ENCODE peak calls at places on chromosome 6, in six cellular contexts. S is stomach, H is GM12865, W is cardiac muscle cell, X is neural progenitor cell, Y is Panc1. Z is an unnamed sample.

GRCh38 chr6:4320860-4321259 is 185.5 kb upstream of the ECI2 start:
- DNase-seq in S (no peak), H (no peak), W (peak), X (no peak), Y (peak), Z (peak)

GRCh38 chr6:105560611-105561066 is 157.8 kb upstream of the PREP start:
- DNase-seq in S (no peak), H (peak), W (no peak), X (no peak), Y (no peak), Z (peak)

GRCh38 chr6:5866547-5867051 is 140.1 kb downstream of the NRN1 start:
- DNase-seq in S (no peak), H (no peak), W (peak), X (no peak), Y (peak), Z (peak)

GRCh38 chr6:125094563-125094962 is 59.0 kb upstream of the TPD52L1 start:
- DNase-seq in S (no peak), H (no peak), W (peak), X (no peak), Y (no peak), Z (peak)

GRCh38 chr6:11263185-11263817 is 30.8 kb upstream of the NEDD9 start:
- DNase-seq in S (peak), H (no peak), W (peak), X (peak), Y (peak), Z (peak)

GRCh38 chr6:686528-686927 is 6.4 kb downstream of the EXOC2 start:
- DNase-seq in S (no peak), H (no peak), W (peak), X (peak), Y (no peak), Z (no peak)

GRCh38 chr6:10412165-10412947 is 2.5 kb downstream of the TFAP2A start:
- DNase-seq in S (no peak), H (peak), W (peak), X (peak), Y (no peak), Z (peak)

GRCh38 chr6:41678511-41679084 is 40.3 kb downstream of the MDFI start:
- DNase-seq in S (no peak), H (no peak), W (no peak), X (no peak), Y (no peak), Z (no peak)

GRCh38 chr6:53825514-53826321 is 30.9 kb downstream of the LRRC1 start:
- DNase-seq in S (no peak), H (no peak), W (no peak), X (no peak), Y (no peak), Z (no peak)

GRCh38 chr6:96853083-96853482 is 15.8 kb upstream of the GPR63 start:
- DNase-seq in S (no peak), H (peak), W (no peak), X (no peak), Y (no peak), Z (no peak)

GRCh38 chr6:82712826-82713225 is 349.2 kb downstream of the TPBG start:
- DNase-seq in S (no peak), H (peak), W (peak), X (no peak), Y (no peak), Z (peak)

GRCh38 chr6:32047084-32047478 is 8.9 kb downstream of the CYP21A2 start:
- DNase-seq in S (no peak), H (no peak), W (peak), X (no peak), Y (no peak), Z (peak)

GRCh38 chr6:170111141-170111664 is 179.7 kb downstream of the DLL1 start:
- DNase-seq in S (no peak), H (no peak), W (no peak), X (no peak), Y (no peak), Z (no peak)

GRCh38 chr6:41836660-41837052 is 49.2 kb downstream of the TOMM6 start:
- DNase-seq in S (no peak), H (no peak), W (no peak), X (no peak), Y (no peak), Z (no peak)

GRCh38 chr6:36312854-36313627 is 23.6 kb downstream of the BNIP5 start:
- DNase-seq in S (no peak), H (peak), W (peak), X (no peak), Y (no peak), Z (no peak)

GRCh38 chr6:105810105-105810921 is 275.8 kb upstream of the PRDM1 start:
- DNase-seq in S (no peak), H (peak), W (peak), X (no peak), Y (no peak), Z (peak)

GRCh38 chr6:169326067-169326799 is 72.6 kb upstream of the THBS2 start:
- DNase-seq in S (no peak), H (no peak), W (peak), X (peak), Y (peak), Z (peak)

GRCh38 chr6:111477481-111477938 is 5.5 kb downstream of the REV3L start:
- DNase-seq in S (no peak), H (peak), W (no peak), X (no peak), Y (no peak), Z (no peak)

GRCh38 chr6:111478749-111479148 is 4.3 kb downstream of the REV3L start:
- DNase-seq in S (no peak), H (peak), W (peak), X (peak), Y (peak), Z (peak)

GRCh38 chr6:111480988-111481830 is 1.8 kb downstream of the REV3L start:
- DNase-seq in S (no peak), H (no peak), W (no peak), X (no peak), Y (no peak), Z (no peak)

GRCh38 chr6:111474771-111475170 is 8.2 kb downstream of the REV3L start:
- DNase-seq in S (no peak), H (no peak), W (no peak), X (no peak), Y (no peak), Z (no peak)

DNA sequence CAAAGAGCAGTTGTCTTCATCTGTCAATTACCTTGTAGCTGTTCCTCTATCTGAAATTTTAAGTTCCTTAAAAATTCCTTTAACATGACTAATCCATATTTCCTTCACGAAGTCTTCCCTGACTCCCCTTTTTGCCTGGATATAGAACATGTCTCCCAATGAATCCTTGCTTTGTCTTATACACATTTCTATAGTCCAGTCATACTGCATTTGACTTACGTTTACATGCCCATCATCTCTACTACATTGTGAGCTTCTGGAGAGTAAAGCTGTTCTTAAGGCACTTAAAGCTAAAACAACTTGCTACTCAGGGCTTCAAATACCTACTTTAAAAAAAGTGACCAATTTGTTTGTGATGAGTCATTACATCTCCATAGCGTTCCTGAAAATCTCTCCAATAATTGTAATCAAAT is 4.9 kb downstream of the REV3L start:
- DNase-seq in S (no peak), H (no peak), W (peak), X (no peak), Y (no peak), Z (peak)
- H3K4me3 ChIP-seq in S (no peak), H (no peak), W (no peak), X (no peak), Y (no peak), Z (no peak)

GRCh38 chr6:91428953-91429560 is 842.2 kb upstream of the MAP3K7 start:
- DNase-seq in S (no peak), H (no peak), W (no peak), X (no peak), Y (no peak), Z (no peak)
- TF ChIP-seq CTCF in S (no peak), H (no peak), W (no peak), X (peak), Y (no peak), Z (no peak)

DNA sequence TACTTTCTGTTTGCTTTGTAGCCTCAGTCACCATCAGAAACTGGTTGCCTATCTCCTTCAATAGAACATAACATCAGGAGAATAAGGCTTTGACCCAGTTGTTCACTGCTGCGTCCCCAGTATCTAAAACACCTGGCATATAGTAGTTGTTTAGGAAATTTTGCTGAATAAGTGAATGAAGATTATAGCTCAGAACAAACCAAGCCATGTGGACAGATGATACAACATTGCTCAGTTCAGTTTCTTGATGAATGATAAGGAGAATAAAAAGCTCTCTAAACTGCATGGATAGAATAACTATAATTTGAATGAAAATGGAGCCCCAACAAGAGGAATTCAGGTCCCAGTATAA is 5.2 kb upstream of the SERPINB1 start:
- DNase-seq in S (no peak), H (no peak), W (no peak), X (no peak), Y (no peak), Z (no peak)
- H3K4me3 ChIP-seq in S (no peak), H (no peak), W (no peak), X (no peak), Y (no peak), Z (peak)

DNA sequence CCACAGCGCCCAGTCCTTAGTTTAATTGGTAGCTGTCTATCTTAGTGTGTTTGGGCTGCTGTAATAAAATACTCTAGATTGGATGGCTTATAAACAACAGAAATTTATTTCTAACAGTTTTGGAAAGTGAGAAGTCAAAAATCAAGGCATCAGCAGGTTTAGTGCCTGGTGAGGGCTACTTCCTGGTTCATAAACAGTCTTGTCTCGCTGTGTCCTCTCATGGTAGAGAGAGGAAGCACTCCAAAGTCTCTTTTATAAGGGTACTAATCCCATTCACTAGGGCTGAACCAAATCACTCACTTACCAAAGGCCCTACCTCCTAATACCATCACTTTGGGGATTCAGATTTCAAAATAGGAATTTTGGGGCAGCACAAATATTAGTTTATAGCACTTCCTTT is 336.9 kb upstream of the RSPO3 start:
- DNase-seq in S (no peak), H (no peak), W (no peak), X (peak), Y (no peak), Z (no peak)
- TF ChIP-seq CTCF in S (no peak), H (no peak), W (no peak), X (no peak), Y (no peak), Z (no peak)

GRCh38 chr6:167680605-167681149 is 146.0 kb upstream of the AFDN start:
- DNase-seq in S (no peak), H (no peak), W (no peak), X (no peak), Y (no peak), Z (no peak)

GRCh38 chr6:167677422-167677789 is 149.3 kb upstream of the AFDN start:
- DNase-seq in S (no peak), H (no peak), W (no peak), X (no peak), Y (no peak), Z (no peak)

GRCh38 chr6:167678102-167679101 is 148.3 kb upstream of the AFDN start:
- DNase-seq in S (peak), H (no peak), W (peak), X (peak), Y (no peak), Z (peak)

GRCh38 chr6:167679791-167680604 is 146.7 kb upstream of the AFDN start:
- DNase-seq in S (no peak), H (no peak), W (no peak), X (peak), Y (no peak), Z (no peak)

DNA sequence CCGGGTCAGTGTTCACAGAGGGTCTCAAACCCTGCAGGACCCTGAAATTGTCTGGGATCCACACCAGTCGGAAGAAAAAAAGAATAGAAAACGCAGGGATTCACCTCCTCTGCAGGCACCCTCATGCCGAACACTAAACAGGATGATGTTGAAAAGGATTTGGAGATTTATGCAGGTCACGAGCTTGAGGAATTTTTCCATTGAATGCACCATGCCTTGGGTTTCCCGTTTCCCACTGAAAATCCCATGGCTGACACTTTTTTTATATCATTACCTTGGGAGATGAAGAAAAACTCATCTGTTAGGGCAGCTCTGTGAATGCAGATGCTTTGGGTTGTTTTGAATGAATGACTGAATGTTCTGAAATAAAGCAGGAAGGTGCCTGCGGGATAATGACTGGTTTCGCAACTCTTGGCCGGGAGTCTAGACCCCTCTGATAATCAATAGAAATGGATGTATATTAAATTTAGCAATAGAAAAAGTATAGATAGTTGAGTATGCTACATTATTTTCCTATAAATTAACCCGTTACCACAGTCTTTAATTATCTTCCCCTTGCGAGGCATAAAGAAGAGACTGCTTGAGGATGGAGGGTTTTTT is 147.5 kb upstream of the AFDN start:
- DNase-seq in S (no peak), H (no peak), W (no peak), X (peak), Y (no peak), Z (no peak)
- H3K4me3 ChIP-seq in S (peak), H (no peak), W (peak), X (peak), Y (no peak), Z (no peak)

DNA sequence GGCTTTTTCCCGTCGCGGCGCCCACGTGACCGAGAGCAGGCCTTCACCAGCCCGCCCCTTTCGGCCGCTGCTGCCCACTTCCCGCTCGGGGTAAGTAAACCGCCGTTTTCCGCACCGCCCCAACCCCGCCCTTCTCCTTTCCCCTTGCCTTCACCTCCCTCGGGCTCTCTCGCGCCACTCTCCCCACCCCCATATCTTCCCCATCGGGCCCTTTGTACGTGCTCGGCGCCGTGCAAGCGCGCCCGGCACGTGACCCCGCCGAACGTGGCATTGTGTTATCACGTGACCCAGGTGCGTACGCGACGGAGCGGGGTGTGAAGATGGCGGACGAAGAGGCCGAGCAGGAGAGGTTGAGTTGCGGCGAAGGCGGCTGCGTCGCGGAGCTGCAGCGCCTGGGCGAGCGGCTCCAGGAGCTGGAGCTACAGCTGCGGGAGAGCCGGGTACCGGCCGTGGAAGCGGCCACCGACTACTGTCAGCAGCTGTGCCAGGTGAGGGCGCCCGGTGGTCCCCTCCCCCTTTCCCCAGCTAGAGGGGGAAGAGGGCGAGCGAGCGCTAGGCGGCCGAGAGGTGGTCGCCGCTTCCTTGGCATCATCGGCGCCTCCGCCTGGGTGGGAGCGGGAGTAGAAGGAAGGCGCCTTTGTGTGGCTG is at the start of gene ZNF292:
- DNase-seq in S (peak), H (peak), W (peak), X (peak), Y (peak), Z (peak)
- TF ChIP-seq CTCF in S (no peak), H (no peak), W (no peak), X (peak), Y (no peak), Z (no peak)

GRCh38 chr6:44071670-44072451 is 55.4 kb downstream of the MRPL14 start:
- DNase-seq in S (no peak), H (no peak), W (peak), X (no peak), Y (no peak), Z (peak)

GRCh38 chr6:44072959-44073611 is 54.2 kb downstream of the MRPL14 start:
- DNase-seq in S (peak), H (peak), W (peak), X (peak), Y (no peak), Z (peak)

GRCh38 chr6:44073612-44074382 is 53.5 kb downstream of the MRPL14 start:
- DNase-seq in S (no peak), H (peak), W (no peak), X (no peak), Y (no peak), Z (peak)

GRCh38 chr6:44074383-44075136 is 52.7 kb downstream of the MRPL14 start:
- DNase-seq in S (peak), H (peak), W (peak), X (peak), Y (no peak), Z (peak)

DNA sequence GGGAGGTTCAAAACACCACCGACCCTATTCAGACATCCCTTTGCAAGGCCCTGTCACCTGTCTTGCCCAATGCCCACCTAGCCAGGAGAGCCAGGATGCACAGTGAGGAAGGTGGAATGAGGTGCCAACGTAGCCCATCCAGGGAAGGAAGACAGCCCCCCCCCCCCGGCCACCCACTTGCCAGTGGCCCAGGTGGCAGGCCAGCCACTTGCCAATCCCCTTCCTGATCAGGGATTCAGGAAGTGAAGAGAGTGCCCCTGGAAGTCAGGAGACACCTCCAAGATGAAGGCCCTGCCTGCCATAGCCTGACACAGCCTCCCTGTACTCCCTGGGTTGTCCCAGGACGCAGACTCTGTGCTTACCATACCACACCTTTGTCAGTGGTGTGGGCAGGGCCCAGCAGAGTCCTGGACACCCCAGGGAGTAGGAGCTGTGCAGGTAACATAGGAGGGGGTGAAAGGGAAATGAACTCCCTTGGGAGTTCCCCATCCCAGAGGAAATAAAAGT is 54.7 kb downstream of the MRPL14 start:
- DNase-seq in S (peak), H (no peak), W (no peak), X (no peak), Y (no peak), Z (no peak)
- H3K4me3 ChIP-seq in S (peak), H (peak), W (no peak), X (peak), Y (peak), Z (peak)

DNA sequence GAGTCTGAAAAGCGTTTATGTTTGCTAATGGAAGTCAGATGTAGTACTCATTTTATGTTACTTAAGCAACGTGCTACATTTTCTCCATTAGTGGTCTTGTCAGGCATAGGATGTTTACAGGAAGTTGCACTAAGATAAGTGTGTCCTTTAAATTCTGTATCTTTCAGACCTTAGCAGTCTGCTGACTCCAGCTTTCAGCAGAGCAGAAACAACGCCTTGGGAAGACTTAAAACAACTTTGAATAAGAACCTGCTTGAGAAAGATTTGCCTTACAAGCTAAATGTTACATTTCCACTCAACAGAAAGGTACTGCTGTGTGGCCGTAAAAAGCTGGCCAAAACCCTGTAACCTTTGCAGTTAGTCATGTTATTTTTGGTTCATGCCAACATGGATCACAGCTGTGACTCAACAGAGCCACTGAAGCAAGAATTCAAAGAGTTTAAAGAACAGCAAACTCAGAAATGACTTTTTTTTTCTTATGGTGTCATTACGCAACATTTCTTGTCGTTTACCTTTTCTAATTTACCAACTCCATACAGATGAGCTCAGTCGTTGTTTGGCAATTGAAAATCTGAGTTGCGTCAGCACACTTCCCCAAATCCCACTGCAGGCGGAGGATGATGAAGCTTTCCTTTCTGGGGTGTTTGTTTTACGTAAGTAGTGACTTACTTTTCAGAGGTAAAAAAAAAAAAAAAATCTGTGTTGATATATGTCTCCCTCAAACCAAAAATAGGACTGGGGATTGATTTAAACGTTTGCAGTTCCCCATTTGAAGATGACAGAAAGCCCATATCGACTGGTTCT is 27.9 kb upstream of the BMP6 start:
- DNase-seq in S (peak), H (no peak), W (peak), X (no peak), Y (no peak), Z (peak)
- TF ChIP-seq CTCF in S (no peak), H (no peak), W (no peak), X (no peak), Y (no peak), Z (no peak)

Z was measured in fibroblast of pulmonary artery.